ENCODE peak calls at places on chromosomes 5 and 9, in five cellular contexts. Z is stimulated activated CD4-positive, alpha-beta T cell treated with anti-CD3 and anti-CD28 coated beads, Interleukin-12 subunit alpha, Interleukin-12 subunit beta, amount 100 ng/mL, for 4 hours; F is iris pigment epithelial cell; I is effector memory CD8-positive, alpha-beta T cell; G is activated naive CD4-positive, alpha-beta T cell treated with anti-CD3 and anti-CD28 coated beads, Interleukin-2, amount 50 U/mL, for 72 hours. H is an unnamed sample.
A peak's percentile ranks its signal among the peaks of the same experiment; 100 is the strongest.

GRCh38 chr5:133962801-133963476 is 5.5 kb downstream of the C5orf15 start:
- DNase-seq in Z (no peak), F (peak; percentile 86), I (no peak), G (no peak), H (no peak)

GRCh38 chr9:14467675-14468374 is 153.9 kb upstream of the NFIB start:
- DNase-seq in Z (no peak), F (peak; percentile 2), I (no peak), G (no peak), H (no peak)

GRCh38 chr5:35919191-35919590 is 19.2 kb downstream of the CAPSL start:
- DNase-seq in Z (no peak), F (peak; percentile 91), I (no peak), G (no peak), H (no peak)

GRCh38 chr5:176360894-176361436 is 599 bp downstream of the KIAA1191 start:
- DNase-seq in Z (no peak), F (peak; percentile 15), I (peak; percentile 3), G (no peak), H (peak; percentile 26)

GRCh38 chr9:124720429-124721108 is 50.5 kb downstream of the NR6A1 start:
- DNase-seq in Z (no peak), F (no peak), I (no peak), G (no peak), H (no peak)

GRCh38 chr9:4048441-4048840 is 251.4 kb downstream of the GLIS3 start:
- DNase-seq in Z (no peak), F (peak; percentile 41), I (no peak), G (no peak), H (no peak)

GRCh38 chr9:14218253-14218652 is 95.7 kb downstream of the NFIB start:
- DNase-seq in Z (no peak), F (no peak), I (no peak), G (no peak), H (no peak)

GRCh38 chr9:98191615-98192502 is 578 bp downstream of the CORO2A start:
- DNase-seq in Z (peak; percentile 19), F (no peak), I (peak; percentile 20), G (no peak), H (peak; percentile 31)

GRCh38 chr9:35615981-35616680 is 2.1 kb downstream of the CD72 start:
- DNase-seq in Z (no peak), F (no peak), I (no peak), G (no peak), H (no peak)

GRCh38 chr9:84875193-84875592 is 205.7 kb downstream of the NTRK2 start:
- DNase-seq in Z (no peak), F (no peak), I (no peak), G (no peak), H (no peak)

GRCh38 chr9:33467526-33467925 is 6.2 kb downstream of the NOL6 start:
- DNase-seq in Z (no peak), F (no peak), I (no peak), G (peak; percentile 52), H (no peak)

GRCh38 chr9:97487107-97487506 is 14.4 kb upstream of the TMOD1 start:
- DNase-seq in Z (no peak), F (peak; percentile 34), I (no peak), G (no peak), H (no peak)

GRCh38 chr9:75992480-75993206 is 102.2 kb downstream of the PCSK5 start:
- DNase-seq in Z (no peak), F (no peak), I (no peak), G (no peak), H (no peak)

GRCh38 chr5:181161534-181162175 is 14.3 kb downstream of the OR2V2 start:
- DNase-seq in Z (no peak), F (no peak), I (no peak), G (no peak), H (no peak)

GRCh38 chr9:136844766-136845464 is 2.6 kb downstream of the AJM1 start:
- DNase-seq in Z (no peak), F (no peak), I (no peak), G (no peak), H (no peak)

GRCh38 chr5:159826351-159827222 is 89.7 kb upstream of the ADRA1B start:
- DNase-seq in Z (no peak), F (peak; percentile 86), I (no peak), G (no peak), H (no peak)

GRCh38 chr9:34337404-34337803 is 8.0 kb downstream of the NUDT2 start:
- DNase-seq in Z (no peak), F (peak; percentile 23), I (no peak), G (no peak), H (no peak)

GRCh38 chr9:121784706-121785426 is 133.4 kb downstream of the DAB2IP start:
- DNase-seq in Z (no peak), F (no peak), I (no peak), G (no peak), H (no peak)

GRCh38 chr5:180222056-180222455 is 13.0 kb upstream of the RASGEF1C start:
- DNase-seq in Z (no peak), F (no peak), I (no peak), G (no peak), H (no peak)

H was measured in endothelial cell.